ENCODE peak calls at places on chromosomes 12 and 14, in seven cellular contexts. One of them, this sample, is unnamed.

GRCh38 chr12:6264402-6265037 is 46.0 kb upstream of the PLEKHG6 start:
- DNase-seq in A549: no peak
- DNase-seq in tibial artery: no peak
- DNase-seq in stomach: peak; percentile 78
- DNase-seq in cardiac muscle cell: no peak
- DNase-seq in ovary: no peak
- DNase-seq in prostate gland: no peak
- DNase-seq in this sample: no peak

GRCh38 chr14:37988472-37988871 is 219.2 kb upstream of the SSTR1 start:
- DNase-seq in A549: no peak
- DNase-seq in tibial artery: no peak
- DNase-seq in stomach: no peak
- DNase-seq in cardiac muscle cell: no peak
- DNase-seq in ovary: no peak
- DNase-seq in prostate gland: no peak
- DNase-seq in this sample: no peak

GRCh38 chr14:55957950-55958349 is 160.3 kb upstream of the PELI2 start:
- DNase-seq in A549: no peak
- DNase-seq in tibial artery: no peak
- DNase-seq in stomach: no peak
- DNase-seq in cardiac muscle cell: no peak
- DNase-seq in ovary: no peak
- DNase-seq in prostate gland: no peak
- DNase-seq in this sample: no peak

GRCh38 chr14:91125801-91126200 is 11.9 kb downstream of the DGLUCY start:
- DNase-seq in A549: no peak
- DNase-seq in tibial artery: no peak
- DNase-seq in stomach: no peak
- DNase-seq in cardiac muscle cell: no peak
- DNase-seq in ovary: no peak
- DNase-seq in prostate gland: no peak
- DNase-seq in this sample: no peak

GRCh38 chr14:35826952-35827416 is 846 bp downstream of the BRMS1L start:
- DNase-seq in A549: no peak
- DNase-seq in tibial artery: no peak
- DNase-seq in stomach: no peak
- DNase-seq in cardiac muscle cell: no peak
- DNase-seq in ovary: no peak
- DNase-seq in prostate gland: no peak
- DNase-seq in this sample: no peak

GRCh38 chr14:68966872-68967301 is 12.2 kb downstream of the ACTN1 start:
- DNase-seq in A549: no peak
- DNase-seq in tibial artery: no peak
- DNase-seq in stomach: no peak
- DNase-seq in cardiac muscle cell: no peak
- DNase-seq in ovary: no peak
- DNase-seq in prostate gland: peak; percentile 42
- DNase-seq in this sample: no peak

GRCh38 chr14:99247772-99248171 is 24.2 kb downstream of the BCL11B start:
- DNase-seq in A549: no peak
- DNase-seq in tibial artery: no peak
- DNase-seq in stomach: no peak
- DNase-seq in cardiac muscle cell: no peak
- DNase-seq in ovary: no peak
- DNase-seq in prostate gland: no peak
- DNase-seq in this sample: no peak

GRCh38 chr14:56687123-56687522 is 107.5 kb downstream of the TMEM260 start:
- DNase-seq in A549: no peak
- DNase-seq in tibial artery: no peak
- DNase-seq in stomach: no peak
- DNase-seq in cardiac muscle cell: no peak
- DNase-seq in ovary: no peak
- DNase-seq in prostate gland: no peak
- DNase-seq in this sample: no peak

GRCh38 chr14:89221109-89221508 is 195.9 kb downstream of the FOXN3 start:
- DNase-seq in A549: peak; percentile 5
- DNase-seq in tibial artery: no peak
- DNase-seq in stomach: no peak
- DNase-seq in cardiac muscle cell: peak; percentile 81
- DNase-seq in ovary: no peak
- DNase-seq in prostate gland: no peak
- DNase-seq in this sample: peak; percentile 14

GRCh38 chr12:109558374-109559199 is 14.7 kb downstream of the MMAB start:
- DNase-seq in A549: no peak
- DNase-seq in tibial artery: no peak
- DNase-seq in stomach: no peak
- DNase-seq in cardiac muscle cell: no peak
- DNase-seq in ovary: no peak
- DNase-seq in prostate gland: no peak
- DNase-seq in this sample: no peak

GRCh38 chr14:65849558-65849957 is 437.0 kb downstream of the FUT8 start:
- DNase-seq in A549: no peak
- DNase-seq in tibial artery: no peak
- DNase-seq in stomach: no peak
- DNase-seq in cardiac muscle cell: no peak
- DNase-seq in ovary: no peak
- DNase-seq in prostate gland: no peak
- DNase-seq in this sample: no peak

GRCh38 chr14:74548881-74549280 is 55.3 kb downstream of the ISCA2 start:
- DNase-seq in A549: no peak
- DNase-seq in tibial artery: peak; percentile 97
- DNase-seq in stomach: peak; percentile 30
- DNase-seq in cardiac muscle cell: peak; percentile 72
- DNase-seq in ovary: no peak
- DNase-seq in prostate gland: no peak
- DNase-seq in this sample: no peak

GRCh38 chr12:15227004-15227679 is 5.9 kb upstream of the RERG start:
- DNase-seq in A549: peak; percentile 61
- DNase-seq in tibial artery: no peak
- DNase-seq in stomach: peak; percentile 59
- DNase-seq in cardiac muscle cell: peak; percentile 76
- DNase-seq in ovary: no peak
- DNase-seq in prostate gland: peak; percentile 31
- DNase-seq in this sample: peak; percentile 28

GRCh38 chr12:91685917-91686316 is 459.7 kb downstream of the BTG1 start:
- DNase-seq in A549: peak; percentile 65
- DNase-seq in tibial artery: no peak
- DNase-seq in stomach: no peak
- DNase-seq in cardiac muscle cell: no peak
- DNase-seq in ovary: no peak
- DNase-seq in prostate gland: no peak
- DNase-seq in this sample: peak; percentile 25

GRCh38 chr14:80787876-80788275 is 153.7 kb downstream of the CEP128 start:
- DNase-seq in A549: no peak
- DNase-seq in tibial artery: no peak
- DNase-seq in stomach: no peak
- DNase-seq in cardiac muscle cell: no peak
- DNase-seq in ovary: no peak
- DNase-seq in prostate gland: no peak
- DNase-seq in this sample: no peak

GRCh38 chr12:104274811-104275210 is 28.7 kb upstream of the EID3 start:
- DNase-seq in A549: no peak
- DNase-seq in tibial artery: no peak
- DNase-seq in stomach: no peak
- DNase-seq in cardiac muscle cell: no peak
- DNase-seq in ovary: no peak
- DNase-seq in prostate gland: no peak
- DNase-seq in this sample: no peak

GRCh38 chr14:59274991-59275391 is 86.5 kb downstream of the DAAM1 start:
- DNase-seq in A549: no peak
- DNase-seq in tibial artery: no peak
- DNase-seq in stomach: no peak
- DNase-seq in cardiac muscle cell: no peak
- DNase-seq in ovary: no peak
- DNase-seq in prostate gland: no peak
- DNase-seq in this sample: no peak

GRCh38 chr14:89185919-89186849 is 230.8 kb downstream of the FOXN3 start:
- DNase-seq in A549: peak; percentile 3
- DNase-seq in tibial artery: no peak
- DNase-seq in stomach: no peak
- DNase-seq in cardiac muscle cell: peak; percentile 43
- DNase-seq in ovary: no peak
- DNase-seq in prostate gland: peak; percentile 66
- DNase-seq in this sample: peak; percentile 89

GRCh38 chr12:114408881-114409795 is 3.2 kb upstream of the TBX5 start:
- DNase-seq in A549: no peak
- DNase-seq in tibial artery: no peak
- DNase-seq in stomach: no peak
- DNase-seq in cardiac muscle cell: peak; percentile 81
- DNase-seq in ovary: no peak
- DNase-seq in prostate gland: no peak
- DNase-seq in this sample: no peak

GRCh38 chr12:76698966-76699365 is 64.9 kb upstream of the ZDHHC17 start:
- DNase-seq in A549: no peak
- DNase-seq in tibial artery: no peak
- DNase-seq in stomach: no peak
- DNase-seq in cardiac muscle cell: no peak
- DNase-seq in ovary: no peak
- DNase-seq in prostate gland: no peak
- DNase-seq in this sample: no peak

GRCh38 chr14:50060871-50061663 is 55.3 kb downstream of the VCPKMT start:
- DNase-seq in A549: peak; percentile 86
- DNase-seq in tibial artery: peak; percentile 83
- DNase-seq in stomach: no peak
- DNase-seq in cardiac muscle cell: peak; percentile 96
- DNase-seq in ovary: peak; percentile 45
- DNase-seq in prostate gland: peak; percentile 72
- DNase-seq in this sample: peak; percentile 90

GRCh38 chr12:52634266-52635056 is 16.1 kb upstream of the KRT73 start:
- DNase-seq in A549: no peak
- DNase-seq in tibial artery: peak; percentile 61
- DNase-seq in stomach: peak; percentile 73
- DNase-seq in cardiac muscle cell: no peak
- DNase-seq in ovary: no peak
- DNase-seq in prostate gland: peak; percentile 80
- DNase-seq in this sample: no peak

GRCh38 chr14:90820958-90821357 is 4.7 kb upstream of the TTC7B start:
- DNase-seq in A549: no peak
- DNase-seq in tibial artery: no peak
- DNase-seq in stomach: peak; percentile 43
- DNase-seq in cardiac muscle cell: peak; percentile 36
- DNase-seq in ovary: no peak
- DNase-seq in prostate gland: no peak
- DNase-seq in this sample: peak; percentile 86

GRCh38 chr12:62799126-62799736 is 135.7 kb downstream of the PPM1H start:
- DNase-seq in A549: peak; percentile 83
- DNase-seq in tibial artery: no peak
- DNase-seq in stomach: peak; percentile 51
- DNase-seq in cardiac muscle cell: peak; percentile 87
- DNase-seq in ovary: peak; percentile 47
- DNase-seq in prostate gland: peak; percentile 60
- DNase-seq in this sample: peak; percentile 56

DNA sequence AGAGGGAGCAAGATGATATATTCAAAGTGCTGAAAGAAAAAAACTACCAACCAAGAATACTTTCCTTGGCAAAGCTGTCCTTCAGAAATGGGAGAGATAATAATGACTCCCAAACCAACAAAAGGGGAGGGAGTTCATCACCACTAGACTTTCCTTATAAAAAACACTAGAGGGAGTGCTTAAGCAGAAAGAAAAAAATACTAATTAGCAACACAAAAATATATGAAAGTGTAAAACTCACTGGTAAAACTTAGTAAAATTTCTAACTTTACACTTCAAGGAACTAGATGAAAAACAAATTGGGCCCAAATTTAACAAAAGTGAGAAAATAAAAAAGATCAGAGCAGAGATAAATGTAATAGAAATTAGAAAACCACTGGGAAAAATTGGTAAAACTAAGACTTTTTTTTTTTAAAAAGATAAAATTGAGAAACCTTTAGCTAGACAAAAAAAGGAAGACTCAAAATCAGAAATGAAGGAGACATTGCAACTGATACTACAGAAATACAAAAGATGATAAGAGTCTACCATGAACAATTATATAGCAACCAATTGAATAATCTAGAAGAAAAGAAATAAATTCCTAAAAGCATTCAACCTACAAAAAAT is 60.4 kb upstream of the FAR2 start:
- DNase-seq in A549: peak; percentile 4
- DNase-seq in tibial artery: no peak
- DNase-seq in stomach: no peak
- DNase-seq in cardiac muscle cell: peak; percentile 57
- DNase-seq in ovary: no peak
- DNase-seq in prostate gland: no peak
- DNase-seq in this sample: peak; percentile 38
- TF ChIP-seq CTCF in A549: peak; percentile 26
- TF ChIP-seq CTCF in tibial artery: no peak
- TF ChIP-seq CTCF in stomach: no peak
- TF ChIP-seq CTCF in cardiac muscle cell: peak; percentile 57
- TF ChIP-seq CTCF in ovary: no peak
- TF ChIP-seq CTCF in prostate gland: no peak
- TF ChIP-seq CTCF in this sample: peak; percentile 20

GRCh38 chr12:108316153-108316892 is 22.8 kb downstream of the CMKLR1 start:
- DNase-seq in A549: no peak
- DNase-seq in tibial artery: no peak
- DNase-seq in stomach: no peak
- DNase-seq in cardiac muscle cell: no peak
- DNase-seq in ovary: no peak
- DNase-seq in prostate gland: no peak
- DNase-seq in this sample: no peak
- H3K27ac ChIP-seq in A549: no peak overlapping the region
- H3K27ac ChIP-seq in tibial artery: peak overlapping the region; percentile 67
- H3K27ac ChIP-seq in stomach: peak overlapping the region; percentile 43
- H3K27ac ChIP-seq in cardiac muscle cell: no peak overlapping the region
- H3K27ac ChIP-seq in ovary: no peak overlapping the region
- H3K27ac ChIP-seq in prostate gland: no peak overlapping the region
- H3K27ac ChIP-seq in this sample: no peak overlapping the region

GRCh38 chr12:57846285-57846576 is 298 bp downstream of the CTDSP2 start:
- DNase-seq in A549: no peak
- DNase-seq in tibial artery: no peak
- DNase-seq in stomach: peak; percentile 35
- DNase-seq in cardiac muscle cell: no peak
- DNase-seq in ovary: no peak
- DNase-seq in prostate gland: no peak
- DNase-seq in this sample: peak; percentile 20

GRCh38 chr12:57844725-57845477 is 1.6 kb downstream of the CTDSP2 start:
- DNase-seq in A549: peak; percentile 82
- DNase-seq in tibial artery: peak; percentile 96
- DNase-seq in stomach: peak; percentile 58
- DNase-seq in cardiac muscle cell: peak; percentile 92
- DNase-seq in ovary: peak; percentile 81
- DNase-seq in prostate gland: peak; percentile 44
- DNase-seq in this sample: peak; percentile 80

GRCh38 chr12:57845478-57846284 is 848 bp downstream of the CTDSP2 start:
- DNase-seq in A549: peak; percentile 63
- DNase-seq in tibial artery: peak; percentile 93
- DNase-seq in stomach: peak; percentile 82
- DNase-seq in cardiac muscle cell: peak; percentile 62
- DNase-seq in ovary: peak; percentile 82
- DNase-seq in prostate gland: peak; percentile 60
- DNase-seq in this sample: peak; percentile 41

GRCh38 chr12:57848208-57848607 is 1.7 kb upstream of the CTDSP2 start:
- DNase-seq in A549: no peak
- DNase-seq in tibial artery: no peak
- DNase-seq in stomach: no peak
- DNase-seq in cardiac muscle cell: no peak
- DNase-seq in ovary: no peak
- DNase-seq in prostate gland: no peak
- DNase-seq in this sample: no peak

GRCh38 chr12:57846577-57847319 is at the start of gene CTDSP2:
- DNase-seq in A549: peak; percentile 99
- DNase-seq in tibial artery: peak; percentile 100
- DNase-seq in stomach: peak; percentile 100
- DNase-seq in cardiac muscle cell: peak; percentile 100
- DNase-seq in ovary: peak; percentile 99
- DNase-seq in prostate gland: peak; percentile 100
- DNase-seq in this sample: peak; percentile 100
- TF ChIP-seq CTCF in A549: no peak
- TF ChIP-seq CTCF in tibial artery: peak; percentile 21
- TF ChIP-seq CTCF in stomach: no peak
- TF ChIP-seq CTCF in cardiac muscle cell: no peak
- TF ChIP-seq CTCF in ovary: no peak
- TF ChIP-seq CTCF in prostate gland: no peak
- TF ChIP-seq CTCF in this sample: no peak

GRCh38 chr12:40168001-40168400 is 56.8 kb upstream of the LRRK2 start:
- DNase-seq in A549: no peak
- DNase-seq in tibial artery: no peak
- DNase-seq in stomach: no peak
- DNase-seq in cardiac muscle cell: no peak
- DNase-seq in ovary: no peak
- DNase-seq in prostate gland: no peak
- DNase-seq in this sample: no peak
- H3K27ac ChIP-seq in A549: no peak overlapping the region
- H3K27ac ChIP-seq in tibial artery: no peak overlapping the region
- H3K27ac ChIP-seq in stomach: no peak overlapping the region
- H3K27ac ChIP-seq in cardiac muscle cell: no peak overlapping the region
- H3K27ac ChIP-seq in ovary: no peak overlapping the region
- H3K27ac ChIP-seq in prostate gland: no peak overlapping the region
- H3K27ac ChIP-seq in this sample: no peak overlapping the region

This sample was measured in RWPE1.